ENCODE peak calls at places on chromosomes 12 and 14, in five cellular contexts. One of them, this sample, is unnamed.

GRCh38 chr12:65998031-65998430 is 132.5 kb downstream of the LLPH start:
- DNase-seq in neural progenitor cell: no peak
- DNase-seq in lung: no peak
- DNase-seq in A549: no peak
- DNase-seq in ovary: no peak
- DNase-seq in this sample: no peak

GRCh38 chr12:27899151-27899661 is 73.3 kb downstream of the PTHLH start:
- DNase-seq in A549: no peak
- DNase-seq in neural progenitor cell: no peak
- DNase-seq in ovary: no peak
- DNase-seq in lung: no peak
- DNase-seq in this sample: no peak

GRCh38 chr12:96034631-96035282 is 630 bp downstream of the LTA4H start:
- DNase-seq in ovary: peak
- DNase-seq in lung: peak
- DNase-seq in neural progenitor cell: peak
- DNase-seq in A549: peak
- DNase-seq in this sample: no peak

GRCh38 chr12:29614926-29615325 is 117.4 kb upstream of the OVCH1 start:
- DNase-seq in neural progenitor cell: no peak
- DNase-seq in A549: no peak
- DNase-seq in ovary: no peak
- DNase-seq in lung: no peak
- DNase-seq in this sample: no peak

GRCh38 chr14:98234208-98234607 is 1037.8 kb downstream of the BCL11B start:
- DNase-seq in lung: no peak
- DNase-seq in neural progenitor cell: no peak
- DNase-seq in ovary: no peak
- DNase-seq in A549: no peak
- DNase-seq in this sample: peak

GRCh38 chr12:1918081-1918874 is at the start of gene CACNA2D4:
- DNase-seq in neural progenitor cell: peak
- DNase-seq in lung: peak
- DNase-seq in A549: no peak
- DNase-seq in ovary: no peak
- DNase-seq in this sample: no peak

GRCh38 chr14:101360045-101360931 is 201.0 kb upstream of the DIO3 start:
- DNase-seq in A549: no peak
- DNase-seq in ovary: peak
- DNase-seq in neural progenitor cell: no peak
- DNase-seq in lung: no peak
- DNase-seq in this sample: no peak

GRCh38 chr12:127548123-127548553 is 718.8 kb upstream of the TMEM132C start:
- DNase-seq in ovary: no peak
- DNase-seq in A549: no peak
- DNase-seq in neural progenitor cell: no peak
- DNase-seq in lung: no peak
- DNase-seq in this sample: no peak

GRCh38 chr14:61564623-61565091 is 130.7 kb upstream of the HIF1A start:
- DNase-seq in neural progenitor cell: no peak
- DNase-seq in A549: peak
- DNase-seq in lung: no peak
- DNase-seq in ovary: no peak
- DNase-seq in this sample: no peak

GRCh38 chr12:84919271-84919670 is 6.7 kb upstream of the SLC6A15 start:
- DNase-seq in neural progenitor cell: no peak
- DNase-seq in A549: no peak
- DNase-seq in lung: no peak
- DNase-seq in ovary: no peak
- DNase-seq in this sample: no peak

GRCh38 chr14:34098045-34098984 is 147.4 kb upstream of the EGLN3 start:
- DNase-seq in A549: peak
- DNase-seq in lung: no peak
- DNase-seq in neural progenitor cell: peak
- DNase-seq in ovary: peak
- DNase-seq in this sample: peak

GRCh38 chr12:49838973-49839633 is 3.8 kb downstream of the BCDIN3D start:
- DNase-seq in lung: no peak
- DNase-seq in ovary: no peak
- DNase-seq in A549: peak
- DNase-seq in neural progenitor cell: peak
- DNase-seq in this sample: peak

GRCh38 chr14:31418440-31418839 is 1.9 kb downstream of the HEATR5A start:
- DNase-seq in ovary: no peak
- DNase-seq in neural progenitor cell: no peak
- DNase-seq in lung: no peak
- DNase-seq in A549: no peak
- DNase-seq in this sample: no peak

GRCh38 chr14:31419179-31420012 is 954 bp downstream of the HEATR5A start:
- DNase-seq in ovary: no peak
- DNase-seq in lung: no peak
- DNase-seq in neural progenitor cell: no peak
- DNase-seq in A549: no peak
- DNase-seq in this sample: no peak

GRCh38 chr14:31421200-31421599 is 850 bp upstream of the HEATR5A start:
- DNase-seq in neural progenitor cell: no peak
- DNase-seq in A549: no peak
- DNase-seq in lung: no peak
- DNase-seq in ovary: no peak
- DNase-seq in this sample: no peak

GRCh38 chr14:31420013-31420318 is 384 bp downstream of the HEATR5A start:
- DNase-seq in lung: peak
- DNase-seq in A549: peak
- DNase-seq in neural progenitor cell: peak
- DNase-seq in ovary: peak
- DNase-seq in this sample: peak

DNA sequence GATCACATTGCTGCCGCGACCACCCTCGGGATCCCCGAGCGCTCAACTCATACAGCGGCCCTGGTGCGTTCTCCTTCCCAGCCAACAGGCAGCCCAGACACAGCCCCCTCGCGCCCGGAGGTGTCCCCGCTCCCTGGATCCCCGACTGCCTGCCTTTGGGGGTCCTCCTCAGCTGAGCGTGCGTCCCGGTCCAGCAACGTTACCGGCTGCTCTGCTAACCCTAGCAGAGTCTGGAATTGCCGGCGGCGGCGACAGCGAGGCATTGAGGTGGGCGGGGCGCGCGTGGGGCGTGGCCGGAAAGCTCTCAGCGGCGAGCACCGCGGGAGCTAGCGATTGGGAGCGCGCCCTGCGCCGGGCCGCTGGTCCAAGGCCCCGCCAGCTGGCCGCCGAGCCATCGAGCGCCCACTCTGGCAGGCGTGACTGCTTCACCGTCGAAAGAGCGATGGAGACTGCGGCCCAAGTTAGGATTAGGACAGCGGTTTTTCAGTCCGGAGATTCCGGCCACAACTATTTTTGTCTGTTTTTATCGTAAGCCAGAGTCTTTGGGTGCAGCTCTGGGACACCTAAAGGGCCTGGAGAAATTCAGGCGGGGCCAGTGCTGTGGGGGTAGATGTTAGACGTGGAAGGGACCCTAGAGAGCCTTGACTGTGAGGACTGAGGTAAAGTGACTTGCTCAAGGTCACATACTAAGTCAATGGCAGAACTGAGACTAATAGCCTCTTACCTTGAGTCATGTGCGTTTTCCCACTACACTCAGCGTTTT is at the start of gene HEATR5A:
- DNase-seq in A549: peak
- DNase-seq in lung: peak
- DNase-seq in ovary: peak
- DNase-seq in neural progenitor cell: peak
- DNase-seq in this sample: peak
- TF ChIP-seq CTCF in A549: no peak
- TF ChIP-seq CTCF in lung: peak
- TF ChIP-seq CTCF in ovary: no peak
- TF ChIP-seq CTCF in neural progenitor cell: peak
- TF ChIP-seq CTCF in this sample: peak

GRCh38 chr12:22283006-22283506 is 51.5 kb downstream of the ST8SIA1 start:
- DNase-seq in neural progenitor cell: no peak
- DNase-seq in A549: no peak
- DNase-seq in lung: no peak
- DNase-seq in ovary: no peak
- DNase-seq in this sample: no peak

GRCh38 chr12:22284871-22285270 is 49.6 kb downstream of the ST8SIA1 start:
- DNase-seq in neural progenitor cell: no peak
- DNase-seq in lung: no peak
- DNase-seq in ovary: no peak
- DNase-seq in A549: no peak
- DNase-seq in this sample: no peak

GRCh38 chr12:22283508-22283907 is 51.0 kb downstream of the ST8SIA1 start:
- DNase-seq in lung: no peak
- DNase-seq in A549: no peak
- DNase-seq in neural progenitor cell: no peak
- DNase-seq in ovary: no peak
- DNase-seq in this sample: no peak

GRCh38 chr12:22285871-22286270 is 48.6 kb downstream of the ST8SIA1 start:
- DNase-seq in A549: no peak
- DNase-seq in ovary: no peak
- DNase-seq in neural progenitor cell: no peak
- DNase-seq in lung: no peak
- DNase-seq in this sample: no peak

GRCh38 chr12:22282283-22282682 is 52.2 kb downstream of the ST8SIA1 start:
- DNase-seq in A549: peak
- DNase-seq in ovary: peak
- DNase-seq in lung: no peak
- DNase-seq in neural progenitor cell: no peak
- DNase-seq in this sample: no peak
- H3K4me3 ChIP-seq in A549: no peak
- H3K4me3 ChIP-seq in ovary: no peak
- H3K4me3 ChIP-seq in lung: no peak
- H3K4me3 ChIP-seq in neural progenitor cell: no peak
- H3K4me3 ChIP-seq in this sample: no peak

GRCh38 chr12:102876883-102877282 is 40.2 kb downstream of the PAH start:
- DNase-seq in neural progenitor cell: no peak
- DNase-seq in lung: no peak
- DNase-seq in A549: no peak
- DNase-seq in ovary: no peak
- DNase-seq in this sample: no peak
- TF ChIP-seq CTCF in neural progenitor cell: peak
- TF ChIP-seq CTCF in lung: no peak
- TF ChIP-seq CTCF in A549: no peak
- TF ChIP-seq CTCF in ovary: no peak
- TF ChIP-seq CTCF in this sample: no peak

DNA sequence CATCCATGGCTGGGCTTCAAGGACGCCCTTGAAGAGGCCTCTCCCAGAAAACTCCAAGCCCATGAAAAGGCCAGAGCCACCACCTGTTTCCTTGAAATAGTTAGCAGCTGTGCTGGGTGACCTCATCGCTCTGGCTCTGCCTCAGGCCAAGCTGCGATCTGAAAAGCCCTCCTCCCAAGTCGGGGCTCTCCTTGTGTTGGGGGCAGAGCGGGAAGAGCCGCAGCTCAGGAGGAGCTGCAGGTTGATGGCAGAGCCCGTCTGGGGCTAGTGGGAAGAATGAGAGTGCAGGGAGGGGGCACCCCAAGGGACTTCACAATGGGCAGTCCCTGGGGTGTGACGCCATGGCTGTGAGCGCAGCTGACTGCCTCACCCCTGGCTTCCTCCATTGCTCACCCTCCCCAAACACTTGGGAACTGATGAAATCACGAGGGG is 50.0 kb upstream of the STON2 start:
- DNase-seq in lung: no peak
- DNase-seq in ovary: peak
- DNase-seq in A549: no peak
- DNase-seq in neural progenitor cell: peak
- DNase-seq in this sample: no peak
- H3K4me3 ChIP-seq in lung: no peak
- H3K4me3 ChIP-seq in ovary: no peak
- H3K4me3 ChIP-seq in A549: no peak
- H3K4me3 ChIP-seq in neural progenitor cell: no peak
- H3K4me3 ChIP-seq in this sample: no peak

This sample was measured in GM12865.